ENCODE peak calls at places on chromosomes 3 and 15, in eight cellular contexts. L is A549; Y is stomach; M is cardiac fibroblast; J is GM23338; K is activated CD4-positive, alpha-beta T cell treated with anti-CD3 and anti-CD28 coated beads, Interleukin-2, amount 50 U/mL, for 1 hour; N is dorsolateral prefrontal cortex; Z is memory B cell. P is an unnamed sample.
A peak's percentile ranks its signal among the peaks of the same experiment; 100 is the strongest.

GRCh38 chr3:149245738-149246451 is 24.3 kb upstream of the CP start:
- DNase-seq in L (no peak), Y (no peak), M (peak; percentile 37), J (no peak), K (no peak), N (no peak), Z (no peak), P (peak; percentile 61)

GRCh38 chr3:73074681-73075305 is 13.3 kb downstream of the EBLN2 start:
- DNase-seq in L (no peak), Y (no peak), M (no peak), J (no peak), K (no peak), N (no peak), Z (no peak), P (no peak)

GRCh38 chr15:77493324-77493907 is 72.7 kb downstream of the HMG20A start:
- DNase-seq in L (no peak), Y (no peak), M (no peak), J (no peak), K (no peak), N (no peak), Z (no peak), P (peak; percentile 67)

GRCh38 chr3:13650210-13651056 is 101.5 kb downstream of the FBLN2 start:
- DNase-seq in L (peak; percentile 82), Y (peak; percentile 80), M (peak; percentile 78), J (peak; percentile 90), K (peak; percentile 76), N (peak; percentile 82), Z (peak; percentile 91), P (peak; percentile 66)

GRCh38 chr3:124504332-124505059 is 225.8 kb upstream of the UMPS start:
- DNase-seq in L (no peak), Y (no peak), M (peak; percentile 51), J (no peak), K (no peak), N (no peak), Z (no peak), P (peak; percentile 9)

GRCh38 chr3:155079795-155080546 is at the start of gene MME:
- DNase-seq in L (no peak), Y (peak; percentile 34), M (peak; percentile 86), J (peak; percentile 94), K (no peak), N (no peak), Z (peak; percentile 16), P (peak; percentile 86)

GRCh38 chr15:81182746-81183402 is 13.8 kb upstream of the IL16 start:
- DNase-seq in L (no peak), Y (no peak), M (peak; percentile 22), J (peak; percentile 36), K (no peak), N (no peak), Z (no peak), P (no peak)

GRCh38 chr3:185559706-185560090 is 7.3 kb upstream of the LIPH start:
- DNase-seq in L (no peak), Y (no peak), M (no peak), J (no peak), K (no peak), N (no peak), Z (no peak), P (no peak)

GRCh38 chr15:75454471-75455418 is 3.3 kb upstream of the SIN3A start:
- DNase-seq in L (peak; percentile 71), Y (peak; percentile 67), M (no peak), J (peak; percentile 68), K (peak; percentile 82), N (peak; percentile 48), Z (peak; percentile 74), P (peak; percentile 76)

GRCh38 chr3:150449169-150449721 is 41.1 kb downstream of the TSC22D2 start:
- DNase-seq in L (no peak), Y (no peak), M (peak; percentile 63), J (no peak), K (no peak), N (no peak), Z (no peak), P (peak; percentile 76)

GRCh38 chr3:192879346-192880031 is 38.2 kb downstream of the MB21D2 start:
- DNase-seq in L (peak; percentile 87), Y (no peak), M (peak; percentile 91), J (peak; percentile 95), K (no peak), N (no peak), Z (no peak), P (peak; percentile 98)

GRCh38 chr15:91407237-91407889 is 307.3 kb downstream of the SV2B start:
- DNase-seq in L (no peak), Y (no peak), M (no peak), J (peak; percentile 13), K (no peak), N (no peak), Z (no peak), P (peak; percentile 31)

GRCh38 chr3:147389265-147390175 is 16.8 kb downstream of the ZIC4 start:
- DNase-seq in L (no peak), Y (no peak), M (no peak), J (peak; percentile 73), K (no peak), N (no peak), Z (no peak), P (no peak)

GRCh38 chr3:133124511-133124910 is 86.3 kb downstream of the TMEM108 start:
- DNase-seq in L (no peak), Y (peak; percentile 64), M (peak; percentile 22), J (no peak), K (no peak), N (no peak), Z (no peak), P (no peak)

GRCh38 chr3:12180218-12180617 is 21.5 kb upstream of the TIMP4 start:
- DNase-seq in L (no peak), Y (peak; percentile 78), M (peak; percentile 90), J (no peak), K (no peak), N (no peak), Z (no peak), P (peak; percentile 79)

GRCh38 chr15:51240066-51240465 is 98.3 kb downstream of the CYP19A1 start:
- DNase-seq in L (no peak), Y (no peak), M (no peak), J (no peak), K (no peak), N (no peak), Z (no peak), P (no peak)

GRCh38 chr3:69541059-69541471 is 155.2 kb upstream of the FRMD4B start:
- DNase-seq in L (no peak), Y (no peak), M (no peak), J (peak; percentile 54), K (no peak), N (no peak), Z (no peak), P (no peak)

GRCh38 chr3:114290911-114291901 is 2.6 kb upstream of the TIGIT start:
- DNase-seq in L (peak; percentile 61), Y (peak; percentile 64), M (peak; percentile 54), J (peak; percentile 97), K (peak; percentile 91), N (no peak), Z (peak; percentile 97), P (peak; percentile 40)

GRCh38 chr3:106421928-106422327 is 553.1 kb upstream of the CBLB start:
- DNase-seq in L (no peak), Y (no peak), M (peak; percentile 68), J (no peak), K (no peak), N (no peak), Z (no peak), P (peak; percentile 60)

GRCh38 chr3:21543380-21544075 is 207.5 kb downstream of the ZNF385D start:
- DNase-seq in L (no peak), Y (no peak), M (no peak), J (peak; percentile 74), K (no peak), N (no peak), Z (no peak), P (no peak)

GRCh38 chr3:32423534-32423933 is 31.9 kb downstream of the CMTM7 start:
- DNase-seq in L (no peak), Y (no peak), M (no peak), J (no peak), K (no peak), N (no peak), Z (no peak), P (no peak)

GRCh38 chr15:78680416-78681068 is 39.5 kb upstream of the CHRNB4 start:
- DNase-seq in L (no peak), Y (no peak), M (no peak), J (no peak), K (no peak), N (no peak), Z (no peak), P (no peak)

GRCh38 chr15:98845138-98845884 is 162.3 kb downstream of the PGPEP1L start:
- DNase-seq in L (no peak), Y (no peak), M (no peak), J (peak; percentile 47), K (no peak), N (no peak), Z (no peak), P (peak; percentile 43)

GRCh38 chr3:177807150-177807875 is 610.0 kb upstream of the TBL1XR1 start:
- DNase-seq in L (no peak), Y (no peak), M (no peak), J (no peak), K (no peak), N (no peak), Z (no peak), P (peak; percentile 94)

GRCh38 chr3:62677926-62678325 is 197.3 kb downstream of the CADPS start:
- DNase-seq in L (no peak), Y (no peak), M (no peak), J (peak; percentile 20), K (no peak), N (no peak), Z (no peak), P (no peak)

GRCh38 chr3:153138267-153139210 is 23.5 kb upstream of the RAP2B start:
- DNase-seq in L (peak; percentile 74), Y (peak; percentile 70), M (peak; percentile 91), J (peak; percentile 25), K (no peak), N (no peak), Z (no peak), P (peak; percentile 97)

GRCh38 chr3:107588217-107588616 is 65.5 kb downstream of the BBX start:
- DNase-seq in L (no peak), Y (no peak), M (no peak), J (no peak), K (no peak), N (no peak), Z (no peak), P (peak; percentile 18)

GRCh38 chr3:100072328-100073048 is 41.8 kb downstream of the FILIP1L start:
- DNase-seq in L (no peak), Y (no peak), M (peak; percentile 47), J (no peak), K (no peak), N (no peak), Z (no peak), P (peak; percentile 61)

GRCh38 chr15:92608866-92609700 is 46.5 kb downstream of the FAM174B start:
- DNase-seq in L (no peak), Y (no peak), M (no peak), J (no peak), K (no peak), N (no peak), Z (no peak), P (no peak)